ENCODE peak calls at places on chromosomes 12 and 14, in six cellular contexts. One of them, this sample, is unnamed.
A peak's percentile ranks its signal among the peaks of the same experiment; 100 is the strongest.

GRCh38 chr12:20120296-20120695 is 248.0 kb upstream of the PDE3A start:
- DNase-seq in endothelial cell of umbilical vein: peak; percentile 80
- DNase-seq in A549: no peak
- DNase-seq in K562: no peak
- DNase-seq in HepG2: no peak
- DNase-seq in GM12878: no peak
- DNase-seq in this sample: no peak

GRCh38 chr12:117380083-117380482 is 18.7 kb upstream of the NOS1 start:
- DNase-seq in endothelial cell of umbilical vein: no peak
- DNase-seq in A549: no peak
- DNase-seq in K562: peak; percentile 23
- DNase-seq in HepG2: no peak
- DNase-seq in GM12878: no peak
- DNase-seq in this sample: peak; percentile 25

GRCh38 chr12:108468149-108468968 is 46.7 kb upstream of the FICD start:
- DNase-seq in endothelial cell of umbilical vein: peak; percentile 14
- DNase-seq in A549: peak; percentile 27
- DNase-seq in K562: peak; percentile 54
- DNase-seq in HepG2: peak; percentile 21
- DNase-seq in GM12878: no peak
- DNase-seq in this sample: peak; percentile 54

GRCh38 chr14:73771848-73772705 is 57.9 kb upstream of the PNMA1 start:
- DNase-seq in endothelial cell of umbilical vein: peak; percentile 80
- DNase-seq in A549: no peak
- DNase-seq in K562: peak; percentile 81
- DNase-seq in HepG2: peak; percentile 94
- DNase-seq in GM12878: peak; percentile 85
- DNase-seq in this sample: peak; percentile 77

GRCh38 chr12:124636138-124636968 is 68.9 kb upstream of the NCOR2 start:
- DNase-seq in endothelial cell of umbilical vein: no peak
- DNase-seq in A549: no peak
- DNase-seq in K562: peak; percentile 43
- DNase-seq in HepG2: no peak
- DNase-seq in GM12878: peak; percentile 11
- DNase-seq in this sample: peak; percentile 78

GRCh38 chr14:21136024-21136423 is 19.8 kb downstream of the OR5AU1 start:
- DNase-seq in endothelial cell of umbilical vein: peak; percentile 21
- DNase-seq in A549: peak; percentile 50
- DNase-seq in K562: peak; percentile 20
- DNase-seq in HepG2: peak; percentile 35
- DNase-seq in GM12878: no peak
- DNase-seq in this sample: peak; percentile 34

GRCh38 chr12:52204095-52204930 is 12.5 kb upstream of the KRT80 start:
- DNase-seq in endothelial cell of umbilical vein: no peak
- DNase-seq in A549: no peak
- DNase-seq in K562: no peak
- DNase-seq in HepG2: no peak
- DNase-seq in GM12878: no peak
- DNase-seq in this sample: peak; percentile 46

GRCh38 chr12:87253157-87253556 is 776.0 kb downstream of the C12orf50 start:
- DNase-seq in endothelial cell of umbilical vein: peak; percentile 10
- DNase-seq in A549: no peak
- DNase-seq in K562: no peak
- DNase-seq in HepG2: no peak
- DNase-seq in GM12878: no peak
- DNase-seq in this sample: no peak

GRCh38 chr14:105850853-105851581 is 324.6 kb downstream of the TMEM121 start:
- DNase-seq in endothelial cell of umbilical vein: no peak
- DNase-seq in A549: no peak
- DNase-seq in K562: no peak
- DNase-seq in HepG2: no peak
- DNase-seq in GM12878: no peak
- DNase-seq in this sample: no peak

GRCh38 chr14:101599234-101599885 is 38.1 kb downstream of the DIO3 start:
- DNase-seq in endothelial cell of umbilical vein: no peak
- DNase-seq in A549: no peak
- DNase-seq in K562: no peak
- DNase-seq in HepG2: no peak
- DNase-seq in GM12878: no peak
- DNase-seq in this sample: no peak

GRCh38 chr14:85532981-85533820 is 3.3 kb downstream of the FLRT2 start:
- DNase-seq in endothelial cell of umbilical vein: peak; percentile 88
- DNase-seq in A549: peak; percentile 46
- DNase-seq in K562: no peak
- DNase-seq in HepG2: no peak
- DNase-seq in GM12878: no peak
- DNase-seq in this sample: no peak

GRCh38 chr14:59262717-59263469 is 74.4 kb downstream of the DAAM1 start:
- DNase-seq in endothelial cell of umbilical vein: peak; percentile 21
- DNase-seq in A549: no peak
- DNase-seq in K562: peak; percentile 8
- DNase-seq in HepG2: peak; percentile 95
- DNase-seq in GM12878: no peak
- DNase-seq in this sample: no peak

GRCh38 chr12:10847701-10848100 is 1.6 kb downstream of the PRR4 start:
- DNase-seq in endothelial cell of umbilical vein: no peak
- DNase-seq in A549: no peak
- DNase-seq in K562: no peak
- DNase-seq in HepG2: no peak
- DNase-seq in GM12878: no peak
- DNase-seq in this sample: no peak

GRCh38 chr12:54030889-54031860 is 1.7 kb upstream of the HOXC5 start:
- DNase-seq in endothelial cell of umbilical vein: no peak
- DNase-seq in A549: no peak
- DNase-seq in K562: no peak
- DNase-seq in HepG2: no peak
- DNase-seq in GM12878: no peak
- DNase-seq in this sample: no peak

GRCh38 chr14:57769863-57770523 is 95.9 kb downstream of the SLC35F4 start:
- DNase-seq in endothelial cell of umbilical vein: no peak
- DNase-seq in A549: no peak
- DNase-seq in K562: no peak
- DNase-seq in HepG2: no peak
- DNase-seq in GM12878: no peak
- DNase-seq in this sample: no peak

GRCh38 chr12:114682920-114683708 is 861 bp downstream of the TBX3 start:
- DNase-seq in endothelial cell of umbilical vein: peak; percentile 17
- DNase-seq in A549: peak; percentile 49
- DNase-seq in K562: no peak
- DNase-seq in HepG2: no peak
- DNase-seq in GM12878: no peak
- DNase-seq in this sample: peak; percentile 20

GRCh38 chr14:92897922-92898599 is 24.9 kb upstream of the CHGA start:
- DNase-seq in endothelial cell of umbilical vein: no peak
- DNase-seq in A549: no peak
- DNase-seq in K562: no peak
- DNase-seq in HepG2: no peak
- DNase-seq in GM12878: no peak
- DNase-seq in this sample: no peak

GRCh38 chr12:59383426-59383822 is 212.4 kb upstream of the SLC16A7 start:
- DNase-seq in endothelial cell of umbilical vein: no peak
- DNase-seq in A549: no peak
- DNase-seq in K562: no peak
- DNase-seq in HepG2: no peak
- DNase-seq in GM12878: no peak
- DNase-seq in this sample: no peak

GRCh38 chr12:10636611-10637010 is 23.2 kb upstream of the MAGOHB start:
- DNase-seq in endothelial cell of umbilical vein: no peak
- DNase-seq in A549: no peak
- DNase-seq in K562: no peak
- DNase-seq in HepG2: no peak
- DNase-seq in GM12878: no peak
- DNase-seq in this sample: no peak

GRCh38 chr12:10184261-10184843 is 5.5 kb downstream of the TMEM52B start:
- DNase-seq in endothelial cell of umbilical vein: no peak
- DNase-seq in A549: no peak
- DNase-seq in K562: no peak
- DNase-seq in HepG2: no peak
- DNase-seq in GM12878: no peak
- DNase-seq in this sample: no peak

GRCh38 chr12:125650587-125650986 is 585.4 kb downstream of the AACS start:
- DNase-seq in endothelial cell of umbilical vein: no peak
- DNase-seq in A549: no peak
- DNase-seq in K562: no peak
- DNase-seq in HepG2: no peak
- DNase-seq in GM12878: no peak
- DNase-seq in this sample: no peak

GRCh38 chr14:60160422-60160821 is 4.8 kb downstream of the DHRS7 start:
- DNase-seq in endothelial cell of umbilical vein: no peak
- DNase-seq in A549: no peak
- DNase-seq in K562: no peak
- DNase-seq in HepG2: no peak
- DNase-seq in GM12878: no peak
- DNase-seq in this sample: no peak

GRCh38 chr14:56487761-56488160 is 91.8 kb upstream of the TMEM260 start:
- DNase-seq in endothelial cell of umbilical vein: no peak
- DNase-seq in A549: no peak
- DNase-seq in K562: no peak
- DNase-seq in HepG2: no peak
- DNase-seq in GM12878: no peak
- DNase-seq in this sample: no peak

GRCh38 chr12:90090929-90091651 is 382.5 kb upstream of the ATP2B1 start:
- DNase-seq in endothelial cell of umbilical vein: peak; percentile 12
- DNase-seq in A549: peak; percentile 54
- DNase-seq in K562: no peak
- DNase-seq in HepG2: no peak
- DNase-seq in GM12878: no peak
- DNase-seq in this sample: peak; percentile 68

GRCh38 chr12:9750276-9751203 is 10.2 kb downstream of the CD69 start:
- DNase-seq in endothelial cell of umbilical vein: peak; percentile 82
- DNase-seq in A549: peak; percentile 74
- DNase-seq in K562: peak; percentile 66
- DNase-seq in HepG2: peak; percentile 47
- DNase-seq in GM12878: no peak
- DNase-seq in this sample: peak; percentile 81

GRCh38 chr14:70013269-70013873 is 134.2 kb downstream of the SMOC1 start:
- DNase-seq in endothelial cell of umbilical vein: peak; percentile 34
- DNase-seq in A549: peak; percentile 28
- DNase-seq in K562: peak; percentile 61
- DNase-seq in HepG2: peak; percentile 41
- DNase-seq in GM12878: no peak
- DNase-seq in this sample: peak; percentile 45

GRCh38 chr12:12720052-12720451 is 2.9 kb downstream of the CDKN1B start:
- DNase-seq in endothelial cell of umbilical vein: peak; percentile 15
- DNase-seq in A549: no peak
- DNase-seq in K562: no peak
- DNase-seq in HepG2: no peak
- DNase-seq in GM12878: no peak
- DNase-seq in this sample: no peak
- H3K4me3 ChIP-seq in endothelial cell of umbilical vein: peak overlapping the region; percentile 99
- H3K4me3 ChIP-seq in A549: peak overlapping the region; percentile 87
- H3K4me3 ChIP-seq in K562: peak overlapping the region; percentile 99
- H3K4me3 ChIP-seq in HepG2: peak overlapping the region; percentile 96
- H3K4me3 ChIP-seq in GM12878: peak overlapping the region; percentile 97
- H3K4me3 ChIP-seq in this sample: peak overlapping the region; percentile 96

DNA sequence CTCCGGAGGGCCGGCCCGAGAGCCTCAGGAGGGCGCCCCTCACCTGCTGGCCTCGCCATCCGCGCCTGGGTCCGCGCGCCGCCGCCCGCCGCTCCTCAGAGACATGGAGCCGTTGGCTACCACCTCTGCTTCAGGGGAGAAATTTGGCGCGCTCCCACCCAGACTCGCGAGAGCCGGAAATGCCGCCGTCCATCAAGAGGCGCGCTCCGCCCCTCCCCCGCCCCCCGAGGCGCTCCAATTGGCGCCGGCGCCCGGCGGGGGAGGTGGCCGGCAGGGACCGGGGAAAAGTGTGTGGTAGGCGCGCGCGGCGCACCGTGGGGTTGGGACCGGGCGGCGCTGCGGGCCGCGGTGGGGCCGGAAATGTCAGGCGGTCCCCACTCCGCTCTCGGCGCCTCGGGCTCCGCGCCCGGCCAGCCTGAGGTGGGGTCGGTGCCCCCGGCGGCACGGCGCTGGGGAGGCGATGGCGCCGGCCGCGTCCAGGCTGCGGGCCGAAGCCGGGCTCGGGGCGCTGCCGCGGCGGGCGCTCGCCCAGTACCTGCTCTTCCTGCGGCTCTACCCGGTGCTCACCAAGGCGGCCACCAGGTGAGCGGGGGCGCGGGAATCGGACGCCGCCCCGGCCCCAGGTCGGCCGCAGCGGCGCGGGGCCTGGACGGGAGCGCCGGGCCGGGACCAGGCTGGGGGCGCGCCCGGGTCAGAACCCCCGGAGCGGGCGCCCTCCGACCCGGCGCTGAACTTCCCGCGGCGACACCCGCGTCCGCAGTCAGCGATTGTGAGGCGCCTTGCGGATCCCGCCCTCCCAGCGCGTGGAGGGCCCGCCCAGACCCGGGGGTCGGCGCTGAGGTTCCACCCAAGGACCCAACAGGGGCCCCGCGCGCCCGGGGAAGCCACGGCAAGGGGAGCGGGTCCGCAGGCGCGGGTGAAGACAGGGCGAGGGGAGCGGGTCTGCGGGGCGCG is at the start of the genes POLE and PXMP2:
- DNase-seq in endothelial cell of umbilical vein: peak; percentile 92
- DNase-seq in A549: peak; percentile 97
- DNase-seq in K562: peak; percentile 87
- DNase-seq in HepG2: peak; percentile 88
- DNase-seq in GM12878: peak; percentile 66
- DNase-seq in this sample: peak; percentile 99
- TF ChIP-seq POLR2A in endothelial cell of umbilical vein: peak; percentile 70
- TF ChIP-seq POLR2A in A549: peak; percentile 44
- TF ChIP-seq POLR2A in K562: peak; percentile 81
- TF ChIP-seq POLR2A in HepG2: peak; percentile 70
- TF ChIP-seq POLR2A in GM12878: peak; percentile 92
- TF ChIP-seq POLR2A in this sample: peak; percentile 87

GRCh38 chr14:65878586-65878985 is 466.1 kb downstream of the FUT8 start:
- DNase-seq in endothelial cell of umbilical vein: no peak
- DNase-seq in A549: no peak
- DNase-seq in K562: no peak
- DNase-seq in HepG2: no peak
- DNase-seq in GM12878: no peak
- DNase-seq in this sample: no peak

GRCh38 chr14:65877187-65877586 is 464.7 kb downstream of the FUT8 start:
- DNase-seq in endothelial cell of umbilical vein: no peak
- DNase-seq in A549: no peak
- DNase-seq in K562: no peak
- DNase-seq in HepG2: no peak
- DNase-seq in GM12878: no peak
- DNase-seq in this sample: no peak

GRCh38 chr14:65880507-65880906 is 468.0 kb downstream of the FUT8 start:
- DNase-seq in endothelial cell of umbilical vein: no peak
- DNase-seq in A549: no peak
- DNase-seq in K562: no peak
- DNase-seq in HepG2: no peak
- DNase-seq in GM12878: no peak
- DNase-seq in this sample: no peak

GRCh38 chr14:65877631-65878030 is 465.1 kb downstream of the FUT8 start:
- DNase-seq in endothelial cell of umbilical vein: no peak
- DNase-seq in A549: no peak
- DNase-seq in K562: no peak
- DNase-seq in HepG2: no peak
- DNase-seq in GM12878: no peak
- DNase-seq in this sample: no peak

GRCh38 chr14:65879218-65880009 is 466.9 kb downstream of the FUT8 start:
- DNase-seq in endothelial cell of umbilical vein: peak; percentile 36
- DNase-seq in A549: peak; percentile 14
- DNase-seq in K562: no peak
- DNase-seq in HepG2: no peak
- DNase-seq in GM12878: no peak
- DNase-seq in this sample: peak; percentile 72
- TF ChIP-seq MYC in endothelial cell of umbilical vein: no peak
- TF ChIP-seq MYC in A549: no peak
- TF ChIP-seq MYC in K562: no peak
- TF ChIP-seq MYC in HepG2: no peak
- TF ChIP-seq MYC in GM12878: no peak
- TF ChIP-seq MYC in this sample: no peak

GRCh38 chr14:99067141-99067920 is 204.7 kb downstream of the BCL11B start:
- DNase-seq in endothelial cell of umbilical vein: no peak
- DNase-seq in A549: no peak
- DNase-seq in K562: no peak
- DNase-seq in HepG2: no peak
- DNase-seq in GM12878: no peak
- DNase-seq in this sample: no peak
- H3K4me3 ChIP-seq in endothelial cell of umbilical vein: no peak overlapping the region
- H3K4me3 ChIP-seq in A549: no peak overlapping the region
- H3K4me3 ChIP-seq in K562: no peak overlapping the region
- H3K4me3 ChIP-seq in HepG2: no peak overlapping the region
- H3K4me3 ChIP-seq in GM12878: no peak overlapping the region
- H3K4me3 ChIP-seq in this sample: no peak overlapping the region